ENCODE peak calls at places on chromosomes 16 and 17, in seven cellular contexts. P, F, I, V, M, U and Q are unnamed samples.

GRCh38 chr16:83402969-83403368 is 404.8 kb upstream of the HSBP1 start:
- DNase-seq in P (no peak), F (no peak), I (no peak), V (peak), M (peak), U (peak), Q (peak)

GRCh38 chr17:41505836-41506767 is 690 bp upstream of the KRT13 start:
- DNase-seq in P (no peak), F (no peak), I (no peak), V (no peak), M (no peak), U (no peak), Q (no peak)

GRCh38 chr17:17129466-17129865 is 76.7 kb downstream of the PLD6 start:
- DNase-seq in P (no peak), F (no peak), I (peak), V (no peak), M (peak), U (no peak), Q (no peak)

GRCh38 chr16:88545781-88546180 is 24.4 kb upstream of the ZC3H18 start:
- DNase-seq in P (no peak), F (no peak), I (no peak), V (no peak), M (no peak), U (no peak), Q (no peak)

GRCh38 chr17:7897773-7898172 is 9.2 kb downstream of the CHD3 start:
- DNase-seq in P (no peak), F (no peak), I (no peak), V (peak), M (peak), U (peak), Q (no peak)

GRCh38 chr17:31475378-31476162 is 84.1 kb downstream of the RAB11FIP4 start:
- DNase-seq in P (no peak), F (no peak), I (no peak), V (peak), M (no peak), U (no peak), Q (no peak)

GRCh38 chr16:85631802-85632393 is 18.8 kb downstream of the GSE1 start:
- DNase-seq in P (no peak), F (no peak), I (no peak), V (no peak), M (no peak), U (no peak), Q (no peak)

GRCh38 chr17:7825206-7825980 is 8.6 kb upstream of the KDM6B start:
- DNase-seq in P (no peak), F (no peak), I (no peak), V (peak), M (no peak), U (no peak), Q (no peak)

GRCh38 chr17:80942360-80943345 is 49.0 kb upstream of the CHMP6 start:
- DNase-seq in P (peak), F (peak), I (peak), V (no peak), M (no peak), U (peak), Q (peak)

GRCh38 chr17:66369830-66370229 is 67.4 kb downstream of the PRKCA start:
- DNase-seq in P (no peak), F (no peak), I (no peak), V (no peak), M (no peak), U (no peak), Q (no peak)

GRCh38 chr16:27689711-27690110 is 139.8 kb downstream of the KATNIP start:
- DNase-seq in P (no peak), F (no peak), I (no peak), V (no peak), M (no peak), U (peak), Q (peak)

GRCh38 chr16:83098536-83098935 is 471.8 kb downstream of the CDH13 start:
- DNase-seq in P (no peak), F (no peak), I (no peak), V (peak), M (no peak), U (no peak), Q (no peak)

GRCh38 chr17:9230861-9231260 is 209.6 kb downstream of the NTN1 start:
- DNase-seq in P (no peak), F (no peak), I (no peak), V (no peak), M (no peak), U (no peak), Q (no peak)

GRCh38 chr17:801660-802059 is 19.5 kb downstream of the MRM3 start:
- DNase-seq in P (no peak), F (no peak), I (no peak), V (peak), M (no peak), U (peak), Q (no peak)

GRCh38 chr17:59493867-59494266 is 71.5 kb upstream of the DHX40 start:
- DNase-seq in P (no peak), F (no peak), I (no peak), V (no peak), M (no peak), U (no peak), Q (no peak)

GRCh38 chr16:67326115-67326471 is 448 bp downstream of the KCTD19 start:
- DNase-seq in P (no peak), F (no peak), I (no peak), V (no peak), M (no peak), U (no peak), Q (no peak)
- H3K4me3 ChIP-seq in P (peak), F (peak), I (peak), V (peak), M (no peak), U (peak), Q (peak)

GRCh38 chr16:1216681-1217400 is 8.2 kb downstream of the TPSG1 start:
- DNase-seq in P (no peak), F (no peak), I (no peak), V (no peak), M (no peak), U (no peak), Q (no peak)
- H3K4me3 ChIP-seq in P (no peak), F (no peak), I (no peak), V (no peak), M (no peak), U (no peak), Q (no peak)

GRCh38 chr16:14485131-14485551 is 144.9 kb downstream of the PARN start:
- DNase-seq in P (no peak), F (no peak), I (no peak), V (no peak), M (no peak), U (peak), Q (no peak)

GRCh38 chr16:14489460-14489859 is 140.6 kb downstream of the PARN start:
- DNase-seq in P (no peak), F (no peak), I (no peak), V (peak), M (no peak), U (no peak), Q (no peak)

GRCh38 chr16:14486520-14487303 is 143.3 kb downstream of the PARN start:
- DNase-seq in P (no peak), F (peak), I (peak), V (peak), M (peak), U (peak), Q (peak)

GRCh38 chr16:14485811-14486519 is 144.1 kb downstream of the PARN start:
- DNase-seq in P (no peak), F (no peak), I (no peak), V (no peak), M (no peak), U (no peak), Q (no peak)

GRCh38 chr16:14487579-14487978 is 142.5 kb downstream of the PARN start:
- DNase-seq in P (no peak), F (no peak), I (no peak), V (no peak), M (no peak), U (no peak), Q (no peak)
- H3K4me3 ChIP-seq in P (no peak), F (no peak), I (peak), V (peak), M (no peak), U (no peak), Q (no peak)

GRCh38 chr17:29120439-29120838 is 59.8 kb downstream of the MYO18A start:
- DNase-seq in P (no peak), F (no peak), I (no peak), V (no peak), M (no peak), U (no peak), Q (no peak)
- H3K4me3 ChIP-seq in P (no peak), F (no peak), I (no peak), V (no peak), M (no peak), U (no peak), Q (no peak)

DNA sequence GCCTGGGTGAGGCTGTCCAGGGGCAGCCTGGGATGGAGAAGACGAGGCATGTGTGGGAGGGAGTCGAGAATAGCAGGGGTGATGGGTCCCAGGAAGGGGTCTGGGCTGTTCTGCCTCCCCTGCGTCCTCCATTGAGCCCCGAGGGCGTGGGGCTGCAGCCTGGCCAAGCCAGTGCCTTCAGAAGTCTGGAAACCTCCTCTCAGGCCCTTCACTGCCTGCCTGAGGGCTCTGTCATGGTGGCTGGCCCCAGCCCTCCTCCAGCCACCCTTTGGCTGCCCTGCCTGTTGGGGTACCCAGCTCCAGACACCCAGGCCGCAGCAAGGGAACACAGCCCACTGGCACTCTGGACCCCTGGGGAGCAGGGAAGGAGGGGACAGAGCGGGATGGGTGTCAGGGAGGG is 27.6 kb downstream of the ENGASE start:
- DNase-seq in P (no peak), F (no peak), I (no peak), V (no peak), M (no peak), U (no peak), Q (no peak)
- H3K4me3 ChIP-seq in P (no peak), F (no peak), I (no peak), V (no peak), M (no peak), U (no peak), Q (no peak)

GRCh38 chr16:46790599-46791270 is 40.2 kb downstream of the C16orf87 start:
- DNase-seq in P (no peak), F (no peak), I (no peak), V (no peak), M (no peak), U (no peak), Q (no peak)
- H3K4me3 ChIP-seq in P (peak), F (peak), I (peak), V (peak), M (no peak), U (peak), Q (peak)

GRCh38 chr17:79513805-79514535 is 96.9 kb downstream of the RBFOX3 start:
- DNase-seq in P (no peak), F (no peak), I (no peak), V (no peak), M (no peak), U (no peak), Q (no peak)
- H3K4me3 ChIP-seq in P (no peak), F (no peak), I (no peak), V (no peak), M (no peak), U (no peak), Q (no peak)